ENCODE peak calls at places on chromosomes 16 and 17, in nine cellular contexts. Y, X, L, T, Q, H, C, S and E are unnamed samples. For H3K36me3, the result is how much of the 10 kb centered on the place peaks cover.

GRCh38 chr16:84041881-84042280 is 714 bp downstream of the SLC38A8 start:
- DNase-seq in Y (no peak), X (no peak), L (no peak), T (no peak), Q (no peak), H (no peak), C (no peak), S (peak), E (no peak)

GRCh38 chr16:53323924-53324323 is 110.3 kb upstream of the RBL2 start:
- DNase-seq in Y (no peak), X (no peak), L (no peak), T (no peak), Q (no peak), H (no peak), C (no peak), S (no peak), E (no peak)

GRCh38 chr17:34885076-34885475 is 76.2 kb downstream of the CCT6B start:
- DNase-seq in Y (no peak), X (no peak), L (no peak), T (no peak), Q (no peak), H (no peak), C (no peak), S (no peak), E (no peak)

GRCh38 chr17:21089933-21090888 is 36.6 kb upstream of the DHRS7B start:
- DNase-seq in Y (no peak), X (no peak), L (no peak), T (no peak), Q (no peak), H (no peak), C (no peak), S (no peak), E (no peak)

GRCh38 chr17:47727704-47728036 is 5.4 kb upstream of the TBX21 start:
- DNase-seq in Y (no peak), X (no peak), L (no peak), T (no peak), Q (no peak), H (no peak), C (no peak), S (peak), E (no peak)

GRCh38 chr17:38705803-38706624 is 941 bp downstream of the MLLT6 start:
- DNase-seq in Y (no peak), X (peak), L (peak), T (no peak), Q (no peak), H (peak), C (peak), S (peak), E (no peak)

GRCh38 chr16:66551362-66551761 is 1.0 kb upstream of the CKLF start:
- DNase-seq in Y (peak), X (no peak), L (peak), T (peak), Q (no peak), H (peak), C (peak), S (no peak), E (peak)

GRCh38 chr17:73506470-73507435 is 137.5 kb downstream of the SDK2 start:
- DNase-seq in Y (no peak), X (no peak), L (no peak), T (no peak), Q (no peak), H (peak), C (no peak), S (no peak), E (no peak)

GRCh38 chr16:16110111-16110490 is 113.2 kb downstream of the ABCC6 start:
- DNase-seq in Y (no peak), X (no peak), L (no peak), T (no peak), Q (no peak), H (no peak), C (no peak), S (no peak), E (no peak)

GRCh38 chr17:1107777-1108559 is 71.8 kb downstream of the ABR start:
- DNase-seq in Y (no peak), X (peak), L (peak), T (no peak), Q (no peak), H (no peak), C (no peak), S (no peak), E (no peak)

GRCh38 chr17:8312251-8312650 is 2.2 kb downstream of the ARHGEF15 start:
- DNase-seq in Y (no peak), X (no peak), L (no peak), T (no peak), Q (no peak), H (no peak), C (no peak), S (peak), E (no peak)

GRCh38 chr17:82843904-82844640 is 4.2 kb upstream of the ZNF750 start:
- DNase-seq in Y (no peak), X (no peak), L (no peak), T (no peak), Q (no peak), H (no peak), C (no peak), S (no peak), E (no peak)

GRCh38 chr17:78893684-78894083 is 9.3 kb downstream of the CEP295NL start:
- DNase-seq in Y (no peak), X (no peak), L (no peak), T (no peak), Q (no peak), H (no peak), C (no peak), S (no peak), E (no peak)

GRCh38 chr17:418421-418751 is 65.8 kb upstream of the RPH3AL start:
- DNase-seq in Y (no peak), X (no peak), L (no peak), T (no peak), Q (no peak), H (no peak), C (peak), S (no peak), E (no peak)

GRCh38 chr17:6927290-6927844 is 68.5 kb upstream of the ALOX12 start:
- DNase-seq in Y (no peak), X (peak), L (no peak), T (peak), Q (peak), H (peak), C (no peak), S (no peak), E (peak)
- H3K9ac ChIP-seq in Y (no peak), X (no peak), L (no peak), T (peak), Q (no peak), H (no peak), C (no peak), S (no peak), E (no peak)

GRCh38 chr17:64083571-64084085 is 46.3 kb downstream of the ERN1 start:
- DNase-seq in Y (no peak), X (no peak), L (peak), T (no peak), Q (no peak), H (no peak), C (no peak), S (no peak), E (no peak)

GRCh38 chr17:64080174-64080618 is 49.7 kb downstream of the ERN1 start:
- DNase-seq in Y (no peak), X (no peak), L (no peak), T (no peak), Q (no peak), H (no peak), C (no peak), S (no peak), E (no peak)

GRCh38 chr17:64083093-64083492 is 46.9 kb downstream of the ERN1 start:
- DNase-seq in Y (no peak), X (no peak), L (no peak), T (no peak), Q (no peak), H (no peak), C (no peak), S (no peak), E (no peak)

GRCh38 chr17:64084086-64084939 is 45.6 kb downstream of the ERN1 start:
- DNase-seq in Y (peak), X (peak), L (peak), T (peak), Q (peak), H (peak), C (peak), S (no peak), E (peak)

GRCh38 chr17:64081802-64082799 is 47.8 kb downstream of the ERN1 start:
- DNase-seq in Y (peak), X (peak), L (peak), T (peak), Q (peak), H (peak), C (peak), S (no peak), E (peak)
- TF ChIP-seq CTCF in Y (no peak), X (no peak), L (no peak), T (no peak), Q (no peak), H (peak), C (peak), S (no peak), E (no peak)

GRCh38 chr17:80476877-80477646 is 655 bp upstream of the NPTX1 start:
- DNase-seq in Y (peak), X (no peak), L (no peak), T (no peak), Q (no peak), H (no peak), C (no peak), S (no peak), E (no peak)
- H3K36me3 ChIP-seq in Y (under half), X (under half), L (under half), T (under half), Q (under half), H (under half), C (under half), S (under half), E (under half)

DNA sequence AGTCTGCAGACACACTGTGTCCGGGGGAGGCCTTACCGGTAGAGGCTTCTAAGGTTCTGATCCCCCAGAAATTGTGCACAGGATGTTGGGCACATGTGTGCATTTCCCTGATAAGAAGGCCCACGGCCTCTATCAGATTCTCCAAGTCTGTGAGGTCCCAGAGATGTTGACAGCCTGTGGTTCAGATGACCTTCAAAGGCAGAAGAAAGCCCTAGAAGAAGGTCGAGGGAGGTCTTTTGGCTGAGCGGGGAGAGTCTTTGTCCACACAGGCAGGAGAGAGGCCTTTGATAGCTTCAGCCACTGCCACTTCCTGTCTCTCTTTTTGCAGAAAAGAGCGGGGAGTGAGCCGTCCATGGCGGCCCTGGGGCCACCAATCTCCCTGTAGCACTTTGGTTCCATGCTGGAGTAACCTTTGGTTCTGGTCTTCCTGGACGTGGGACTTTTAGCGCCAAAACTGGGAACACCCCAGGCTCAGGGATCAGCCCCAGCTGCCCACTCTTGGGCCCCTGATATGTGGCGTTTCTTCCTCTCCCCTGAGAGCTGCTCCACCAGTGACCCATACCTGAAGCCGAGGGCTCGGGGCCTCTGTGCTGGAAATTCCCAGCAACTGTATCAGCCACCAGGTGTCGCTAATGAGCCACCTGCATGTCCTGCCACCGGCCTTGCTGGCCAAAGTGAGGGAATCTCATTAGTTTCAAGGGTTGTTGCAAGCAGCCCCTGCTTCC is 28.1 kb upstream of the LGALS9 start:
- DNase-seq in Y (peak), X (peak), L (peak), T (peak), Q (no peak), H (peak), C (peak), S (peak), E (peak)
- H3K9ac ChIP-seq in Y (peak), X (no peak), L (no peak), T (no peak), Q (no peak), H (no peak), C (no peak), S (no peak), E (no peak)